ENCODE peak calls at places on chromosome 15, in nine cellular contexts. G is astrocyte; Z is progenitor cell of endocrine pancreas; S is heart left ventricle; P is Peyer's patch; J is AG09309; V is A673; N is CD8-positive, alpha-beta T cell; U is coronary artery. O is an unnamed sample.

GRCh38 chr15:67127334-67127664 is 61.9 kb downstream of the SMAD3 start:
- DNase-seq in G (no peak), U (no peak), J (no peak), V (no peak), P (peak; percentile 53), Z (no peak), N (no peak), S (no peak), O (no peak)

GRCh38 chr15:82538961-82539689 is 1.1 kb downstream of the RPS17 start:
- DNase-seq in U (no peak), Z (no peak), J (no peak), S (no peak), P (no peak), N (no peak), G (no peak), V (peak; percentile 29), O (no peak)

GRCh38 chr15:27645672-27646071 is 453.4 kb downstream of the OCA2 start:
- DNase-seq in U (no peak), G (no peak), P (no peak), V (no peak), J (no peak), N (no peak), Z (no peak), S (no peak), O (no peak)

GRCh38 chr15:63233667-63234419 is 43.6 kb upstream of the APH1B start:
- DNase-seq in S (no peak), V (no peak), G (peak; percentile 88), P (no peak), U (no peak), Z (no peak), J (no peak), N (no peak), O (no peak)

GRCh38 chr15:77808077-77808476 is 175.4 kb upstream of the LINGO1 start:
- DNase-seq in J (no peak), N (no peak), P (no peak), U (no peak), S (no peak), V (no peak), G (no peak), Z (no peak), O (no peak)

GRCh38 chr15:79370716-79371115 is 59.8 kb downstream of the TMED3 start:
- DNase-seq in P (no peak), N (no peak), U (no peak), V (no peak), J (peak; percentile 52), G (peak; percentile 90), Z (no peak), S (no peak), O (no peak)

GRCh38 chr15:72057548-72058091 is 60.3 kb downstream of the MYO9A start:
- DNase-seq in V (no peak), S (no peak), G (no peak), N (no peak), Z (no peak), J (no peak), U (no peak), P (no peak), O (no peak)

GRCh38 chr15:90266061-90266431 is 574 bp downstream of the NGRN start:
- DNase-seq in P (peak; percentile 52), S (no peak), N (no peak), J (no peak), Z (no peak), V (peak; percentile 62), G (peak; percentile 29), U (no peak), O (no peak)

GRCh38 chr15:39596358-39597051 is 15.6 kb downstream of the THBS1 start:
- DNase-seq in Z (no peak), P (no peak), U (no peak), V (no peak), G (no peak), J (peak; percentile 92), S (no peak), N (no peak), O (no peak)

GRCh38 chr15:62977952-62978811 is 64.4 kb upstream of the TPM1 start:
- DNase-seq in J (no peak), U (no peak), V (no peak), Z (no peak), S (no peak), G (peak; percentile 70), N (no peak), P (no peak), O (no peak)

GRCh38 chr15:50463423-50464358 is 39.5 kb downstream of the USP8 start:
- DNase-seq in N (no peak), J (no peak), V (no peak), S (no peak), P (no peak), Z (no peak), G (peak; percentile 32), U (no peak), O (no peak)

GRCh38 chr15:89138999-89139612 is 50.9 kb downstream of the ABHD2 start:
- DNase-seq in U (no peak), Z (no peak), J (no peak), V (no peak), S (no peak), G (peak; percentile 22), P (no peak), N (no peak), O (no peak)

GRCh38 chr15:40471778-40472130 is 970 bp downstream of the CHST14 start:
- DNase-seq in V (no peak), Z (no peak), N (no peak), G (peak; percentile 17), S (no peak), U (no peak), P (no peak), J (no peak), O (no peak)

GRCh38 chr15:58433597-58434333 is 2.0 kb downstream of the LIPC start:
- DNase-seq in J (no peak), G (no peak), N (no peak), Z (no peak), P (no peak), S (no peak), V (peak; percentile 86), U (no peak), O (no peak)

GRCh38 chr15:52031542-52031941 is 12.5 kb downstream of the MAPK6 start:
- DNase-seq in U (no peak), V (no peak), S (no peak), P (no peak), Z (no peak), J (no peak), G (no peak), N (no peak), O (no peak)

GRCh38 chr15:87841426-87841998 is 415.0 kb downstream of the NTRK3 start:
- DNase-seq in S (no peak), P (no peak), G (no peak), U (no peak), N (no peak), V (no peak), Z (no peak), J (no peak), O (no peak)

GRCh38 chr15:79192462-79193036 is 90.0 kb upstream of the ANKRD34C start:
- DNase-seq in S (no peak), Z (no peak), N (no peak), P (no peak), V (no peak), J (peak; percentile 20), G (peak; percentile 59), U (no peak), O (no peak)

GRCh38 chr15:46260937-46261336 is 626.1 kb downstream of the SQOR start:
- DNase-seq in S (no peak), V (peak; percentile 4), U (no peak), P (no peak), Z (no peak), N (no peak), G (no peak), J (no peak), O (no peak)
- TF ChIP-seq CTCF in S (no peak), V (no peak), U (no peak), P (no peak), Z (no peak), N (no peak), G (no peak), J (no peak), O (no peak)

DNA sequence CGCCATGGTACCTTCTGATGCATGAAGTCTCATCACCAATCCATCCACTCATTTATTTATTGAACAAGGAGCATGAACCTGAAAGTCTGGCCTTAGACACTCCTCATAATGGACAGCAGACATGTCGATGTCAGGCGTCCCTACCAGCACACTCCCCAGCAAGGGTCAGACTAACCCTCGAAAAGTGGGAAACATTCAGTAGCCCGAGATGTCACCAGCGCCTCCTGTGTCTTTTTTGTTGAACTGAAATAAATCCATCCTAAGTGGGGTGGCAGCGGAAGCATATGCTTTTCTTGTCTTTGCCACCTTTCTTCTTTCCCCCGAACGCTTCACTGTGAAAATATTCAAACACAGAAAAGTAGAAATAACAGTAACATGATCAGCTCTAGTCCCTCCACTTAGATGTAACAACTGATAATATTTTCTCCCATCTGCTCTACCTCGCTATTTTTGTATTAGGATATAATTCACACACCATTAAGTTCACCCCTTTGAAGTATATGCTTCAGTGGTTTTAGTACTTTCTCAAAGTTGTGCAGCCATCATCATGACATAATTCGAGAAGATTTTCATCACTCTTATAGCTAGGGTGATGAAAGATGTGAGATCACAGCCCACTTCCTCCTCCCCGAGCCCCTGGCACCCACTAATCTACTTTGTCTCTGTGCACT is 121.6 kb downstream of the ADAMTS17 start:
- DNase-seq in J (no peak), U (no peak), Z (no peak), N (no peak), G (no peak), P (no peak), S (peak; percentile 9), V (no peak), O (no peak)
- TF ChIP-seq CTCF in J (no peak), U (no peak), Z (no peak), N (no peak), G (no peak), P (no peak), S (no peak), V (no peak), O (no peak)

GRCh38 chr15:26073430-26074333 is 210.6 kb upstream of the ATP10A start:
- DNase-seq in Z (no peak), U (no peak), S (no peak), V (no peak), J (no peak), G (no peak), P (no peak), N (no peak), O (no peak)
- TF ChIP-seq CTCF in Z (no peak), U (no peak), S (no peak), V (no peak), J (no peak), G (no peak), P (no peak), N (no peak), O (no peak)

GRCh38 chr15:65660927-65661326 is 39.2 kb downstream of the SLC24A1 start:
- DNase-seq in P (no peak), Z (no peak), S (no peak), V (no peak), G (no peak), J (no peak), U (no peak), N (no peak), O (no peak)

GRCh38 chr15:65663521-65663920 is 41.8 kb downstream of the SLC24A1 start:
- DNase-seq in G (no peak), S (no peak), J (no peak), N (no peak), V (no peak), U (no peak), Z (no peak), P (no peak), O (no peak)

GRCh38 chr15:65666257-65666656 is 44.5 kb downstream of the SLC24A1 start:
- DNase-seq in P (no peak), J (peak; percentile 55), G (peak; percentile 57), Z (no peak), U (no peak), N (no peak), V (no peak), S (no peak), O (no peak)
- TF ChIP-seq CTCF in P (no peak), J (no peak), G (no peak), Z (no peak), U (no peak), N (no peak), V (no peak), S (no peak), O (no peak)

O was measured in natural killer cell.